ENCODE peak calls at places on chromosomes 2 and 18, in six cellular contexts. O, H, F, I, P and A are unnamed samples.

GRCh38 chr18:75216212-75216925 is 5.8 kb downstream of the TSHZ1 start:
- DNase-seq in F (no peak), H (no peak), P (no peak), O (no peak), I (no peak), A (no peak)

GRCh38 chr2:38443021-38443541 is 66.0 kb upstream of the ATL2 start:
- DNase-seq in H (no peak), I (no peak), F (no peak), O (no peak), P (no peak), A (no peak)

GRCh38 chr18:34114996-34115395 is 109.7 kb downstream of the NOL4 start:
- DNase-seq in H (no peak), P (no peak), O (no peak), F (peak), I (no peak), A (no peak)

GRCh38 chr2:20012032-20012281 is 511 bp downstream of the MATN3 start:
- DNase-seq in H (no peak), I (no peak), F (no peak), P (no peak), O (no peak), A (no peak)

GRCh38 chr2:27313882-27314645 is 5.8 kb upstream of the UCN start:
- DNase-seq in I (no peak), P (no peak), O (no peak), H (no peak), F (no peak), A (no peak)

GRCh38 chr18:44887227-44887631 is 206.5 kb downstream of the SETBP1 start:
- DNase-seq in P (no peak), I (peak), H (no peak), F (no peak), O (no peak), A (peak)

GRCh38 chr2:114550895-114551793 is 108.7 kb downstream of the DPP10 start:
- DNase-seq in O (no peak), H (peak), F (peak), I (no peak), P (no peak), A (peak)

GRCh38 chr2:106537711-106538275 is 50.6 kb downstream of the CD8B2 start:
- DNase-seq in O (no peak), I (no peak), H (no peak), F (no peak), P (no peak), A (no peak)

GRCh38 chr18:58268849-58269248 is 224.8 kb downstream of the NEDD4L start:
- DNase-seq in P (no peak), H (no peak), F (no peak), I (no peak), O (no peak), A (no peak)

DNA sequence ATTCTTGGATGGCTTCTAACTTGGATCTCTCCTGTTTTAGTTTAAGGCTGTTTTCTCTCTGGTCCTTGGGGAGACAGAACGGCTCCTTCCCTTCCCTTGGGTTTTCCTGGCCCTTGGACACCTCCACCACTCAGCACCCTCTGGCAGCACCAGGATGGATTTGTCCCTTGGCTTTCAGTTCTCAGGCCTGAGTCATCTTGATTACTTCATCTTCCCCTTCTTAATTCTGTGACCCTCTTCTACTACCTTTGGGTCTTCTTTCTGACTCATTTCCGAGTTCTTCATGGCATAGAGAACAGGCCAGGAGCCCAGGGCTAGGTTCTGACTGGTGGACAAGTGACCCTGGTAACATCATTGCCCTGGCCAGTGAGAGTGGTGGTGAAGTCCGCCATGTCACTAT is 14.9 kb downstream of the IGFBP2 start:
- DNase-seq in F (no peak), H (no peak), P (no peak), I (no peak), O (no peak), A (no peak)
- TF ChIP-seq TAF1 in F (no peak), H (no peak), P (no peak), I (no peak), O (no peak), A (no peak)

DNA sequence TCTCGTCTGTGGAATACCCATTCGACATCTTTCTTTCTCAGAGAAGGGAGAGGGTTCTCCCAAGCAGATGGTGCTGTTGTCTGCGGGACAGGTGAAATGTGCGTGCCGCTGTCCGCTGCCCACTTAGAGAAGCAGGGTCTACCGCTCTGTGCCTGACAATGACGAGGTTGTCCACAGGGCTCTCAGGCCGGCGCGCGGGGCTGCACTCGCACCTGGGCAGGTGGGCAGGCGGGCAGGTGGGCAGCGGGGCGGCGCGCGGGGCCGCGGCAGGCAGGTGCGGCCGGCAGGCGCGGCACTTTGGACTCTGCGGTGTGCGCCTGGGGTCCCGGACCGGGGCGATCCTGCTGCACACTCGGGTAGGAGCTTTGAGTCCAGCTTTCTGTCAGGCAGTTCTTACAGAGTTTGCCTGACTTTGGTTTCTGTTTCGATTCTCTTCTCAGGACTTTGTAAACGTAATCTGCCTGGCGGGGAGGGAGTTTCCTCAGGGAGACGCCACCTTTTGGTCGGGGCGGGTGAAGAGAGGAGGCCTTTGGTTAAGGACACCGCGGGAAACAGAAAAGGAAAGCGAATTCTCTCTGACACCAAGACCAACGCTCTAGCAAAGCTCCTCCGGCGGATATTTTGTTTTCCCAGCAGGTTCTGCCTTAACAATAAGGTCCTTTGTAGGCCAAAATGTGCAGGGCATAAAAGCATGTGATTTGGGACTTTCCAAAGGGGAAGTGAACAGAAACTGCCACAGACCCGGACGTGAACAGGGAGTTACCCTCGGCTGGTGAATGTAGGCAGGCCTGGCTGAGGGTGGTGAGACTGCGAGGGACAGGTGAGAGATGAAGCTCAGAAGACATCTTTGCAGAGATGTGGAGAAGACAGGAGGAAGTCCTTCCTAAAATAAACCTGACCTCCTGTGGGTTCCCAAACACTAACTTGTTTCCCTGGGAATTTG is at the start of gene IFIH1:
- DNase-seq in H (peak), O (peak), I (peak), P (peak), F (peak), A (peak)
- TF ChIP-seq POLR2A in H (no peak), O (no peak), I (peak), P (peak), F (peak), A (peak)

DNA sequence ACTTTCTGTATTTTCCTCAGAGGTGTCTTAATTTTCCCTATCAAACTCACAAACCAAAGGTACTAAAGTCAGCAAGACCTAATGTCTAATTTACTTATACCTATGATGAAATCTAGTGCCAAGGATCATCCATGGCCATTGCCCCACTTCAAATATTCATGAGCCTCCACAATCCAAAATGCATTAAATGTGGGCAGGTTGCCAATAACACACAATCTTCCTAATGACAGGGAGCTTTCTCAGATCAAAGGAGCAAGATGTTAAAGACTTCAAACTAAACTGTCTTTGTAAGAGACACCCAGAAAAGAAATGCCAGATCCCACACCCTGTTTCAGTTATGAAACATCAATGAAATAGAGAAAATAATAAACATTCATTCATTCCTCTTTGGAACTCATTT is 143.2 kb downstream of the TMEFF2 start:
- DNase-seq in O (no peak), P (no peak), F (no peak), I (no peak), H (no peak), A (no peak)
- TF ChIP-seq TAF1 in O (no peak), P (no peak), F (no peak), I (no peak), H (no peak), A (no peak)

GRCh38 chr2:88066543-88066942 is 1.1 kb upstream of the SMYD1 start:
- DNase-seq in P (no peak), F (no peak), O (no peak), I (no peak), H (no peak), A (no peak)

GRCh38 chr2:88067189-88067588 is 436 bp upstream of the SMYD1 start:
- DNase-seq in I (no peak), P (no peak), H (no peak), F (no peak), O (no peak), A (no peak)

GRCh38 chr2:88068044-88068443 is 419 bp downstream of the SMYD1 start:
- DNase-seq in F (no peak), I (no peak), H (no peak), O (no peak), P (no peak), A (no peak)

GRCh38 chr2:88069117-88069516 is 1.5 kb downstream of the SMYD1 start:
- DNase-seq in P (no peak), F (no peak), I (no peak), O (no peak), H (no peak), A (no peak)

GRCh38 chr2:88067598-88067997 is at the start of gene SMYD1:
- DNase-seq in P (no peak), H (no peak), I (no peak), O (no peak), F (no peak), A (no peak)
- TF ChIP-seq POLR2A in P (no peak), H (no peak), I (no peak), O (no peak), F (no peak), A (no peak)

GRCh38 chr18:46310675-46311345 is 206.6 kb downstream of the HAUS1 start:
- DNase-seq in H (no peak), I (no peak), F (no peak), O (no peak), P (no peak), A (no peak)
- TF ChIP-seq TAF1 in H (no peak), I (no peak), F (no peak), O (no peak), P (no peak), A (no peak)

GRCh38 chr2:195590199-195590865 is 66.7 kb upstream of the SLC39A10 start:
- DNase-seq in H (no peak), P (no peak), I (no peak), O (no peak), F (no peak), A (no peak)
- TF ChIP-seq POLR2A in H (no peak), P (no peak), I (no peak), O (no peak), F (no peak), A (no peak)